ENCODE peak calls at places on chromosomes 13 and 19, in nine cellular contexts. B is NT2/D1; E is stimulated activated CD8-positive, alpha-beta memory T cell treated with anti-CD3 and anti-CD28 coated beads, Interleukin-7, amount 100 ng/mL, for 1 hour; O is stimulated activated CD4-positive, alpha-beta T cell treated with anti-CD3 and anti-CD28 coated beads, TNF-alpha, amount 100 ng/mL, for 24 hours; Q is upper lobe of right lung; F is thoracic aorta; P is stromal cell of bone marrow; K is C1 segment of cervical spinal cord; D is small intestine. G is an unnamed sample.

GRCh38 chr19:7004313-7004931 is 16.8 kb downstream of the MBD3L2B start:
- DNase-seq in B (peak; percentile 8), E (no peak), O (no peak), Q (no peak), F (no peak), P (no peak), K (no peak), D (peak; percentile 14), G (peak; percentile 36)

GRCh38 chr13:95155093-95155492 is 146.2 kb downstream of the ABCC4 start:
- DNase-seq in B (no peak), E (no peak), O (no peak), Q (no peak), F (no peak), P (no peak), K (no peak), D (no peak), G (no peak)

GRCh38 chr19:54684537-54684936 is 21.8 kb downstream of the LILRB4 start:
- DNase-seq in B (peak; percentile 57), E (no peak), O (no peak), Q (no peak), F (no peak), P (no peak), K (no peak), D (no peak), G (no peak)

GRCh38 chr13:42280537-42280936 is 8.6 kb downstream of the AKAP11 start:
- DNase-seq in B (no peak), E (no peak), O (no peak), Q (no peak), F (no peak), P (no peak), K (no peak), D (no peak), G (no peak)

GRCh38 chr13:95221991-95222732 is 79.1 kb downstream of the ABCC4 start:
- DNase-seq in B (no peak), E (no peak), O (no peak), Q (no peak), F (no peak), P (no peak), K (no peak), D (no peak), G (no peak)

GRCh38 chr13:59461411-59461810 is 702.3 kb downstream of the DIAPH3 start:
- DNase-seq in B (no peak), E (no peak), O (no peak), Q (no peak), F (no peak), P (no peak), K (no peak), D (no peak), G (no peak)

GRCh38 chr13:65677906-65678305 is 1552.2 kb downstream of the PCDH9 start:
- DNase-seq in B (peak; percentile 8), E (no peak), O (no peak), Q (no peak), F (no peak), P (peak; percentile 2), K (no peak), D (no peak), G (no peak)

GRCh38 chr13:70310720-70311119 is 202.5 kb upstream of the KLHL1 start:
- DNase-seq in B (peak; percentile 15), E (no peak), O (no peak), Q (no peak), F (no peak), P (no peak), K (no peak), D (peak; percentile 26), G (peak; percentile 66)

GRCh38 chr13:64958106-64958505 is 2272.0 kb downstream of the PCDH9 start:
- DNase-seq in B (no peak), E (no peak), O (no peak), Q (no peak), F (no peak), P (no peak), K (no peak), D (no peak), G (no peak)

GRCh38 chr19:44904426-44904994 is 1.1 kb upstream of the APOE start:
- DNase-seq in B (no peak), E (no peak), O (no peak), Q (no peak), F (no peak), P (no peak), K (no peak), D (no peak), G (no peak)

GRCh38 chr19:28847468-28847867 is 365.5 kb downstream of the UQCRFS1 start:
- DNase-seq in B (no peak), E (no peak), O (no peak), Q (no peak), F (no peak), P (peak; percentile 62), K (no peak), D (no peak), G (no peak)

GRCh38 chr13:25217023-25217909 is 45.2 kb upstream of the AMER2 start:
- DNase-seq in B (no peak), E (no peak), O (no peak), Q (no peak), F (no peak), P (peak; percentile 9), K (no peak), D (no peak), G (peak; percentile 9)

GRCh38 chr19:40512473-40513344 is 45.9 kb downstream of the SPTBN4 start:
- DNase-seq in B (no peak), E (no peak), O (no peak), Q (no peak), F (no peak), P (no peak), K (no peak), D (no peak), G (peak; percentile 4)

GRCh38 chr19:13089139-13089856 is 13.4 kb downstream of the LYL1 start:
- DNase-seq in B (no peak), E (no peak), O (no peak), Q (no peak), F (no peak), P (no peak), K (no peak), D (no peak), G (no peak)

GRCh38 chr19:43934055-43934984 is 762 bp downstream of the ZNF45 start:
- DNase-seq in B (no peak), E (no peak), O (no peak), Q (no peak), F (no peak), P (no peak), K (no peak), D (peak; percentile 1), G (no peak)

GRCh38 chr19:50333235-50333736 is 4.1 kb upstream of the KCNC3 start:
- DNase-seq in B (no peak), E (peak; percentile 54), O (peak; percentile 95), Q (peak; percentile 98), F (peak; percentile 56), P (peak; percentile 53), K (peak; percentile 85), D (peak; percentile 90), G (peak; percentile 84)